ENCODE peak calls at places on chromosomes 7 and 10, in four cellular contexts. V, H, G and T are unnamed samples.

GRCh38 chr7:149147072-149147729 is at the start of gene ZNF398:
- DNase-seq in H (peak; percentile 77), V (peak; percentile 75), G (peak; percentile 69), T (no peak)

GRCh38 chr10:116974442-116975005 is 30.5 kb downstream of the SHTN1 start:
- DNase-seq in H (peak; percentile 87), G (no peak), V (no peak), T (peak; percentile 12)

GRCh38 chr10:110698782-110699201 is 54.7 kb downstream of the RBM20 start:
- DNase-seq in V (no peak), H (peak; percentile 21), G (no peak), T (no peak)

GRCh38 chr10:100685331-100685730 is 60.1 kb upstream of the PAX2 start:
- DNase-seq in G (no peak), V (no peak), H (no peak), T (no peak)

GRCh38 chr7:95472521-95473160 is 13.1 kb upstream of the ASB4 start:
- DNase-seq in G (no peak), V (no peak), H (peak; percentile 64), T (no peak)

GRCh38 chr10:110175406-110175805 is 32.0 kb upstream of the MXI1 start:
- DNase-seq in V (no peak), G (no peak), H (peak; percentile 47), T (no peak)

GRCh38 chr10:96720422-96721206 is at the start of gene PIK3AP1:
- DNase-seq in V (peak; percentile 47), G (no peak), H (no peak), T (no peak)

GRCh38 chr10:88525371-88526079 is 57.6 kb downstream of the RNLS start:
- DNase-seq in H (peak; percentile 86), V (no peak), G (no peak), T (peak; percentile 60)

GRCh38 chr10:112519129-112519761 is 72.2 kb downstream of the VTI1A start:
- DNase-seq in V (no peak), H (no peak), G (no peak), T (no peak)

GRCh38 chr10:23610626-23611307 is 171.9 kb downstream of the OTUD1 start:
- DNase-seq in H (no peak), G (no peak), V (no peak), T (no peak)

GRCh38 chr10:23611308-23611631 is 172.4 kb downstream of the OTUD1 start:
- DNase-seq in H (no peak), G (no peak), V (no peak), T (no peak)

GRCh38 chr10:23613900-23614299 is 175.0 kb downstream of the OTUD1 start:
- DNase-seq in H (no peak), V (no peak), G (no peak), T (no peak)

DNA sequence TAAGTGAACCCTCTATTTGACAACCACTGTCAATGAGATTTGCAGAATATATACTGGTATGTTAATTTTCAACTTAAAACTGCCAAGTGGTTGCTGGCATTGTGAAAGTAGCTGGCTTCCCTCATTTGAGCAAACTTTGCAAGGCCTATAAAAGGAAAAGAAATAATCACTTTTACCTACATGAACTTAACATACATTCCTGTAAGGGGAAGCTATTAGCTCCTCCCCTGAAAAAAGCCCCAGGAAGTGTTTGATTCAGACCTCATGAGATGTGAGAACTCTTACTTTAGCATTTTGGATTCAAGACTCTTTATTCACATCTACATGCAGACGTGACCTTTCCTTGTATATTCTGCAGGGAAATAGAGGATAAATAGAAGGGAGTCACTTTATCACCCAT is 175.6 kb downstream of the OTUD1 start:
- DNase-seq in H (no peak), G (no peak), V (no peak), T (no peak)
- H3K27me3 ChIP-seq in H (no peaks in the 10 kb centered on the region), G (no peaks in the 10 kb centered on the region), V (no peaks in the 10 kb centered on the region), T (no peaks in the 10 kb centered on the region)

GRCh38 chr10:118971187-118971586 is 58.3 kb upstream of the NANOS1 start:
- DNase-seq in G (no peak), H (no peak), V (no peak), T (no peak)
- TF ChIP-seq CTCF in G (peak; percentile 41), H (no peak), V (no peak), T (no peak)

DNA sequence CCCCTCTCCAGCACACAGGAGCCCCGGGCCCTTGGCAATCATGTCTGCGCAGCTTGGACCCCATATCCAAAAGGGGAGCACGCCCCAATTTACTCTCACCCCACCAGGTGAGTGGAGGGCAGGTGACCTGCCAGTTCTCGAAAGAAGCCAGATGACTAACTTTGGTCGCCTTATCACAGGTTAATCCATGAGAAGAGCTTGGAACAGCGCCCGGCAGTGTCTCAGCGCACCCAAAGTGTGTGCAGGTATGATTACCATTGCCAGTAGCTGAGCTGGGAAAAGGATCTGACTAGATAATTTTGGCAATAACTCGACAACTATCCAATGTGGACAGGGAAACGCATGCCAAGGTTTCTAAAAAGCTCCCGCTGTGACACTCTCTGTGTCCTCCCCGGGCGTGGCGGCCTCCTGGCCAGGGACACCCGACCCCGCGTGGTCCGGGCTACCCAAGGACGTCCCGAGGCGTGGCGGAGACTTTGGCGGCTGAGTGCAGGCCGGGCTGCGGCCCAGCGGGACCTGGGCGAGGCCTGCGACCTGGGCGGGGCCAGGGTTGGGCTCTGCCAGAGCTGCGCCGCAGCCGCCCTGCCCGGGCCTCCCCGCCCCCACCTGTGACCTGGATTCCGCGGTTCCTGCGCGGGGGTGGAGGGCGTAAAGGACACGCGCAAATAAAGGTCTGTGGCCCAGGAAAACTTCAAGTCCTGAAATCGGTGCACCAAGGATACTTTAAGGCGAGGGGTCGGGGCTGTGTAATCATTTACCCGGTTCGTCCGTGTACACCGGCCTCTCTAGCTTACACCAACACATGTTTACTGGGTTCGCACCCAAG is 13.7 kb upstream of the WAPL start:
- DNase-seq in G (no peak), V (no peak), H (peak; percentile 23), T (no peak)
- H3K4me3 ChIP-seq in G (peak overlapping the region; percentile 41), V (no peak overlapping the region), H (peak overlapping the region; percentile 57), T (peak overlapping the region; percentile 53)

GRCh38 chr10:123392182-123392930 is 238.2 kb downstream of the BUB3 start:
- DNase-seq in G (peak; percentile 99), V (no peak), H (no peak), T (no peak)
- H3K27me3 ChIP-seq in G (no peaks in the 10 kb centered on the region), V (no peaks in the 10 kb centered on the region), H (no peaks in the 10 kb centered on the region), T (no peaks in the 10 kb centered on the region)

DNA sequence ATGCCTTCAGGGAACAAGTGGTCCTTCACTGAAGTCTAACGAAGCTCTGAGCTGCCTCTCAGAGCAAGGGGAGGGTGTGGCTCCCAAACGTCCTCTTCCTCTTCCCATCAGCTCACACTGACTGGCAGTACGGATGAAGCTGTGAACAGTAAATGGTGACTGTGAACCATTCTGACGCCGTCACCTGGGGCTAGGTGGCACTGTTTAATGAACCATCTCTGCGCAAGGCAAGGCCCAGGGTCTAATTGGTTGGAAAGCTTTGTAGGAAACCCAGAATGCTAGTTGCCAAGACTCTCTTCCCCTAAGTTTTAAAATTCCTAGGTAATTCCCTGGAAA is 156.1 kb upstream of the LYZL1 start:
- DNase-seq in G (no peak), V (no peak), H (no peak), T (no peak)
- TF ChIP-seq CTCF in G (no peak), V (no peak), H (no peak), T (no peak)

DNA sequence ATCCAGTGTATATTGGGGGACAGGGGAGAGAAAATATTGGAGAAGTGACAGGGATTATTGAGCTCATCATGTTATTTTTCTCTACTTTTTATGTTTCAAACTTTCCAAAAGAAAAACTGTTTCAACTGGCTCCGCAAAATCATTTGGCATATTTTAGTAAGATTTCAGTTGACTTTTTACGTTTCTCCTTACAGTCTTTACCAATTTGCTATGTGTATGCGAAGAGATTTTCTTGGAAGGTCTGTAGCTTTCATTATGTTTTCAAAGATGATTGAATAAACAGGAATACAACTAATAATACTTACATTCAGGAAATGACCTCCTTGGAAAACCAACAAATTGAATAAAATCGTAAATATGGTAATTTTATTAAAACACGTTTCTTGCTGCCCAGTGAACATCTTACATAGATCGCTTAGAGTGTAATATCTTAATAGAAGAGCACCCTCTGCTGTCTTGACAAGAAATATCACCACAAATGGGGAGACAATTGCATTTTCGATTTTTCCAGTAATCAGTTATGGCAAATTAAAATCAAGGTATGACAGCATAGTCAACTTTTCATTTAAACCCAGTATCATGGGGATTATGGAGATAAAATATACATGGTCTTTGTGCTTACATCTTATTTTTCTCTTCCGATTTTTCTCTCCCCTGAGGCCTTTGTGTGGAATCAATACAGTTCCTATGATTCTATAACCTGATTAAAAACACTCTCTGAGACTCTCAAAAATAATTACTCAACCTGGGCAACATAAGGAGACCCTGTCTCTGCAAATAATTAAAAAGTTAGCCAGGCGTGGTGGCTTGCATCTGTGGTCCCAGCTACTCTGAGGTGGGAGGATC is 43.1 kb downstream of the MBL2 start:
- DNase-seq in G (no peak), V (no peak), H (peak; percentile 25), T (no peak)
- H3K4me3 ChIP-seq in G (no peak overlapping the region), V (no peak overlapping the region), H (no peak overlapping the region), T (no peak overlapping the region)

GRCh38 chr10:97914837-97915211 is 65.2 kb downstream of the GOLGA7B start:
- DNase-seq in V (peak; percentile 75), G (no peak), H (peak; percentile 27), T (no peak)
- H3K27me3 ChIP-seq in V (no peaks in the 10 kb centered on the region), G (peaks cover 2% of the 10 kb centered on the region), H (peaks cover 3% of the 10 kb centered on the region), T (peaks cover 12% of the 10 kb centered on the region)